ENCODE peak calls at places on chromosomes 1 and 21, in seven cellular contexts. One of them, this sample, is unnamed. For H3K9me3, the result is how much of the 10 kb centered on the place peaks cover.

GRCh38 chr1:215002471-215002870 is 80.1 kb upstream of the KCNK2 start:
- DNase-seq in psoas muscle: no peak
- DNase-seq in mammary epithelial cell: peak
- DNase-seq in body of pancreas: no peak
- DNase-seq in spleen: no peak
- DNase-seq in heart right ventricle: no peak
- DNase-seq in IMR-90: peak
- DNase-seq in this sample: no peak

GRCh38 chr21:25960423-25960822 is 210.1 kb downstream of the APP start:
- DNase-seq in IMR-90: no peak
- DNase-seq in heart right ventricle: no peak
- DNase-seq in body of pancreas: no peak
- DNase-seq in spleen: no peak
- DNase-seq in mammary epithelial cell: no peak
- DNase-seq in psoas muscle: no peak
- DNase-seq in this sample: no peak

GRCh38 chr21:15616864-15617574 is 112.8 kb upstream of the USP25 start:
- DNase-seq in heart right ventricle: no peak
- DNase-seq in psoas muscle: no peak
- DNase-seq in body of pancreas: no peak
- DNase-seq in spleen: no peak
- DNase-seq in IMR-90: peak
- DNase-seq in mammary epithelial cell: no peak
- DNase-seq in this sample: no peak

GRCh38 chr21:42983102-42983501 is 8.7 kb downstream of the PKNOX1 start:
- DNase-seq in heart right ventricle: no peak
- DNase-seq in psoas muscle: no peak
- DNase-seq in spleen: no peak
- DNase-seq in IMR-90: peak
- DNase-seq in body of pancreas: no peak
- DNase-seq in mammary epithelial cell: no peak
- DNase-seq in this sample: no peak

GRCh38 chr21:30268608-30269197 is 14.0 kb downstream of the KRTAP24-1 start:
- DNase-seq in heart right ventricle: no peak
- DNase-seq in spleen: no peak
- DNase-seq in psoas muscle: no peak
- DNase-seq in mammary epithelial cell: no peak
- DNase-seq in IMR-90: no peak
- DNase-seq in body of pancreas: no peak
- DNase-seq in this sample: no peak

GRCh38 chr1:3249846-3250501 is 181.0 kb downstream of the PRDM16 start:
- DNase-seq in spleen: no peak
- DNase-seq in body of pancreas: peak
- DNase-seq in psoas muscle: no peak
- DNase-seq in heart right ventricle: no peak
- DNase-seq in IMR-90: no peak
- DNase-seq in mammary epithelial cell: no peak
- DNase-seq in this sample: peak

GRCh38 chr1:205421728-205422127 is at the start of gene LEMD1:
- DNase-seq in mammary epithelial cell: no peak
- DNase-seq in heart right ventricle: no peak
- DNase-seq in psoas muscle: no peak
- DNase-seq in spleen: no peak
- DNase-seq in IMR-90: no peak
- DNase-seq in body of pancreas: no peak
- DNase-seq in this sample: no peak

GRCh38 chr1:172134087-172134731 is 286.3 kb upstream of the C1orf105 start:
- DNase-seq in psoas muscle: no peak
- DNase-seq in IMR-90: peak
- DNase-seq in spleen: no peak
- DNase-seq in mammary epithelial cell: peak
- DNase-seq in body of pancreas: no peak
- DNase-seq in heart right ventricle: no peak
- DNase-seq in this sample: no peak

GRCh38 chr1:21567241-21568005 is 58.2 kb downstream of the ALPL start:
- DNase-seq in IMR-90: peak
- DNase-seq in mammary epithelial cell: peak
- DNase-seq in spleen: no peak
- DNase-seq in psoas muscle: no peak
- DNase-seq in heart right ventricle: no peak
- DNase-seq in body of pancreas: no peak
- DNase-seq in this sample: no peak

GRCh38 chr1:176208034-176208433 is 948 bp upstream of the COP1 start:
- DNase-seq in psoas muscle: no peak
- DNase-seq in heart right ventricle: no peak
- DNase-seq in mammary epithelial cell: no peak
- DNase-seq in IMR-90: no peak
- DNase-seq in body of pancreas: no peak
- DNase-seq in spleen: peak
- DNase-seq in this sample: no peak

GRCh38 chr1:70008658-70009057 is 196.7 kb downstream of the LRRC40 start:
- DNase-seq in IMR-90: no peak
- DNase-seq in mammary epithelial cell: no peak
- DNase-seq in psoas muscle: no peak
- DNase-seq in body of pancreas: no peak
- DNase-seq in spleen: no peak
- DNase-seq in heart right ventricle: no peak
- DNase-seq in this sample: no peak

GRCh38 chr21:41680444-41681335 is 86.2 kb downstream of the RIPK4 start:
- DNase-seq in body of pancreas: peak
- DNase-seq in mammary epithelial cell: no peak
- DNase-seq in heart right ventricle: no peak
- DNase-seq in IMR-90: no peak
- DNase-seq in psoas muscle: no peak
- DNase-seq in spleen: peak
- DNase-seq in this sample: no peak

GRCh38 chr1:36864182-36865079 is 169.9 kb downstream of the GRIK3 start:
- DNase-seq in spleen: no peak
- DNase-seq in psoas muscle: no peak
- DNase-seq in heart right ventricle: no peak
- DNase-seq in body of pancreas: no peak
- DNase-seq in IMR-90: no peak
- DNase-seq in mammary epithelial cell: no peak
- DNase-seq in this sample: no peak

GRCh38 chr1:162689745-162690671 is 57.7 kb downstream of the DDR2 start:
- DNase-seq in mammary epithelial cell: no peak
- DNase-seq in IMR-90: peak
- DNase-seq in heart right ventricle: peak
- DNase-seq in psoas muscle: peak
- DNase-seq in spleen: no peak
- DNase-seq in body of pancreas: no peak
- DNase-seq in this sample: no peak

GRCh38 chr21:34593423-34593822 is 21.5 kb downstream of the RCAN1 start:
- DNase-seq in body of pancreas: peak
- DNase-seq in heart right ventricle: no peak
- DNase-seq in psoas muscle: no peak
- DNase-seq in mammary epithelial cell: no peak
- DNase-seq in IMR-90: no peak
- DNase-seq in spleen: no peak
- DNase-seq in this sample: no peak

GRCh38 chr1:89149229-89149628 is 23.3 kb upstream of the GBP2 start:
- DNase-seq in psoas muscle: no peak
- DNase-seq in mammary epithelial cell: no peak
- DNase-seq in body of pancreas: peak
- DNase-seq in IMR-90: peak
- DNase-seq in heart right ventricle: no peak
- DNase-seq in spleen: no peak
- DNase-seq in this sample: no peak

GRCh38 chr1:2234762-2235113 is 6.6 kb downstream of the SKI start:
- DNase-seq in spleen: peak
- DNase-seq in heart right ventricle: no peak
- DNase-seq in IMR-90: no peak
- DNase-seq in psoas muscle: peak
- DNase-seq in body of pancreas: no peak
- DNase-seq in mammary epithelial cell: no peak
- DNase-seq in this sample: peak

GRCh38 chr1:101002551-101002950 is 23.0 kb downstream of the DPH5 start:
- DNase-seq in IMR-90: peak
- DNase-seq in psoas muscle: no peak
- DNase-seq in spleen: no peak
- DNase-seq in heart right ventricle: no peak
- DNase-seq in body of pancreas: no peak
- DNase-seq in mammary epithelial cell: peak
- DNase-seq in this sample: no peak

DNA sequence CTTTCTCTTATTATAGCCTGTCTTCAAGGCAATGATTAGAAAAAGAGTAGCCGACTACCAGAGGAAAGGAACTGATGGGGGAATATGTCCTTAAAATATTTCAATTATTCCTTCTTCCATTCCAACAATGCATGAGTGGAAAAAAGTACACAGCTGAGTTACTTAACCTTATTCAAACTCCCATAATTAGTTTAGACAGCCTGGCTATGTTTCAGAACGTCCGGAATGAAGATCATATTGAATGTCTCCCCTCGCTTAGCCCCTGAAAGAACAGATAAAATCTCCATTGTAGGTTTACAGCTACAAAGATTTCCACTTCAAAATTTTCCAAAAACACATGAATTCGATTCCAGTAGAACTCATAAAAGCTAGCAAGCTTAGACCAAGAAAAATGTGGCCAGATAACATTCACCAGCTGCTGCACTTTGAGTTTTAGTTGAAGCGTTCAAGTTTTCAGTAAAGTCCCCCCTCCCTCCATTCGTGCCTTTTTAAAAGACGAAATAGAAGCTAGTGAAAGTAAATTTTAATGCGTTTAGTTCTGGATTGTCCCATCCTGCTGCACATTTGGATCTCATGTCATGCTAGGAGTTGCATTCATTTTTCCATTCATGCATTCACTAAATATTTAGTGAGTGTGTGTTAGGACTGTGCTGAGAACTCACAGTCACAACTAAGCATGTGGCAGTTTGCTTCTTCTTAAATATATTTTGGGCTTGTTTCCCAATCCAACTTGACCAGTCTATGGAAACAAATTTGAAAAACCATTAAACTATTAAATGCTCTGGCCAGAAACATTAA is 29.4 kb upstream of the SSX2IP start:
- DNase-seq in psoas muscle: no peak
- DNase-seq in mammary epithelial cell: no peak
- DNase-seq in heart right ventricle: no peak
- DNase-seq in spleen: no peak
- DNase-seq in IMR-90: peak
- DNase-seq in body of pancreas: no peak
- DNase-seq in this sample: no peak
- H3K4me3 ChIP-seq in psoas muscle: no peak
- H3K4me3 ChIP-seq in mammary epithelial cell: no peak
- H3K4me3 ChIP-seq in heart right ventricle: no peak
- H3K4me3 ChIP-seq in spleen: no peak
- H3K4me3 ChIP-seq in IMR-90: no peak
- H3K4me3 ChIP-seq in body of pancreas: no peak
- H3K4me3 ChIP-seq in this sample: no peak

GRCh38 chr1:43944860-43945259 is 1.9 kb upstream of the IPO13 start:
- DNase-seq in spleen: no peak
- DNase-seq in body of pancreas: no peak
- DNase-seq in mammary epithelial cell: no peak
- DNase-seq in IMR-90: no peak
- DNase-seq in heart right ventricle: no peak
- DNase-seq in psoas muscle: no peak
- DNase-seq in this sample: no peak
- TF ChIP-seq CTCF in spleen: no peak
- TF ChIP-seq CTCF in body of pancreas: no peak
- TF ChIP-seq CTCF in mammary epithelial cell: no peak
- TF ChIP-seq CTCF in IMR-90: no peak
- TF ChIP-seq CTCF in heart right ventricle: no peak
- TF ChIP-seq CTCF in psoas muscle: no peak
- TF ChIP-seq CTCF in this sample: no peak

DNA sequence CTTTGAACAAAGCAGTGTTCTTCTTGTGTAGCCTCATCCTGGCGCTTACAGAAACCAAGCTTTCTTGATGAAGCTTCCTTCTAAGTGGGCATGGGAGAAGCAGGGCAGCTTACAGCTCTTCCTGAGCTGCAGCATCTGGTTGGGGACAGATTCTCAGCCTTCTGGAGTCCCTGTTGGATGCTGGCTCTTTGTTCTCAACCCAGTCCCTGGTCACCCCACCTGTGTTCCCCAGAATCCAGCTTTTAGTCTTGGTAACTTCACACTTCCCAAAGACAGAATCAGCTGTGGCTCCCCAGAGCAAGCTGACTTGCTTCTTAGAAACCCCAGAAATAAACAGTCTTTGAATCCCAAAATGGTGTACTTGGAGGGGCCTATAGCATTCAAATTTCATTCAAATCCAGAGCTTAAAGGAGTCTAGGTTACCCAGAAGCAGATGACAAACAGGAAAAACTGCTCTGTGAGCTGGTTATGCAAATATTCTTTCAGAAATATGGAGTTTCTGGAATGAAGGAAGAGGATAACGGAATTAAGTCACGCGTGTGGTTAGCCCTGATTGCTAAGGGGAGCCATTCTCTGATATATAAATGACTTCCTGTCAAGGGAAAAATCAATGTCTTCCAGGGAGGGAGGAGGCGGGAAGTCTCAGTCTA is 783.4 kb upstream of the TPTE start:
- DNase-seq in mammary epithelial cell: no peak
- DNase-seq in IMR-90: no peak
- DNase-seq in psoas muscle: no peak
- DNase-seq in body of pancreas: no peak
- DNase-seq in spleen: no peak
- DNase-seq in heart right ventricle: no peak
- DNase-seq in this sample: no peak
- H3K9me3 ChIP-seq in mammary epithelial cell: half or more
- H3K9me3 ChIP-seq in IMR-90: under half
- H3K9me3 ChIP-seq in psoas muscle: under half
- H3K9me3 ChIP-seq in body of pancreas: under half
- H3K9me3 ChIP-seq in spleen: half or more
- H3K9me3 ChIP-seq in heart right ventricle: under half
- H3K9me3 ChIP-seq in this sample: half or more

GRCh38 chr1:84853743-84854721 is 39.0 kb downstream of the LPAR3 start:
- DNase-seq in spleen: no peak
- DNase-seq in body of pancreas: no peak
- DNase-seq in mammary epithelial cell: peak
- DNase-seq in IMR-90: peak
- DNase-seq in heart right ventricle: no peak
- DNase-seq in psoas muscle: no peak
- DNase-seq in this sample: no peak

GRCh38 chr1:84855947-84856660 is 36.9 kb downstream of the LPAR3 start:
- DNase-seq in mammary epithelial cell: no peak
- DNase-seq in body of pancreas: no peak
- DNase-seq in heart right ventricle: no peak
- DNase-seq in IMR-90: no peak
- DNase-seq in psoas muscle: no peak
- DNase-seq in spleen: no peak
- DNase-seq in this sample: no peak

GRCh38 chr1:84855168-84855567 is 37.8 kb downstream of the LPAR3 start:
- DNase-seq in psoas muscle: no peak
- DNase-seq in heart right ventricle: no peak
- DNase-seq in body of pancreas: no peak
- DNase-seq in mammary epithelial cell: peak
- DNase-seq in spleen: no peak
- DNase-seq in IMR-90: peak
- DNase-seq in this sample: no peak

GRCh38 chr1:84849312-84849711 is 43.7 kb downstream of the LPAR3 start:
- DNase-seq in heart right ventricle: no peak
- DNase-seq in spleen: no peak
- DNase-seq in psoas muscle: no peak
- DNase-seq in mammary epithelial cell: no peak
- DNase-seq in body of pancreas: no peak
- DNase-seq in IMR-90: no peak
- DNase-seq in this sample: no peak

DNA sequence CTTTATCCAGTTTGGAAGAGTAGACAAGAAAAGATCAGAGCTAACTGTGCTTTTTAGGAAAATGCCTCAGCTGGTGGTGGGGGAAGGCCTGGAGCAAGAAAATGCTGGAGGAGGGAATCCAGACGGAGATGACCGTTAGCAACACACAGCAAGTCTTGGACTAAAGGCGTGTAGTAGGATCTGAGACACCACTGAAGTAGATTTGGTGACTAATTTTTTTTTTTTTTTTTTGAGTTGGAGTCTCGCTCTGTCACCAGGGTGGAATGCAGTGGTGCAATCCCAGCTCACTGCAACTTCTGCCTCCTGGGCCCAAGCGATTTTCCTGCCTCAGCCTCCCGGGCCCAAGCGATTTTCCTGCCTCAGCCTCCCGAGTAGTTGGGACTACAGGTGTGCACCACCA is 41.2 kb downstream of the LPAR3 start:
- DNase-seq in mammary epithelial cell: peak
- DNase-seq in psoas muscle: no peak
- DNase-seq in spleen: no peak
- DNase-seq in heart right ventricle: no peak
- DNase-seq in IMR-90: peak
- DNase-seq in body of pancreas: no peak
- DNase-seq in this sample: no peak
- H3K4me3 ChIP-seq in mammary epithelial cell: no peak
- H3K4me3 ChIP-seq in psoas muscle: no peak
- H3K4me3 ChIP-seq in spleen: no peak
- H3K4me3 ChIP-seq in heart right ventricle: no peak
- H3K4me3 ChIP-seq in IMR-90: no peak
- H3K4me3 ChIP-seq in body of pancreas: no peak
- H3K4me3 ChIP-seq in this sample: no peak